ENCODE peak calls at places on chromosomes 3 and 15, in eight cellular contexts. O, V, Q, M, A, R, G and C are unnamed samples.

GRCh38 chr3:122101646-122102045 is 46.5 kb downstream of the CD86 start:
- DNase-seq in O (peak), V (no peak), Q (peak), M (peak), A (no peak), R (no peak), G (no peak), C (peak)

GRCh38 chr3:129727707-129728106 is 121.2 kb upstream of the PLXND1 start:
- DNase-seq in O (no peak), V (no peak), Q (no peak), M (no peak), A (no peak), R (no peak), G (no peak), C (no peak)

GRCh38 chr3:135531996-135532395 is 433.5 kb upstream of the PPP2R3A start:
- DNase-seq in O (no peak), V (no peak), Q (no peak), M (peak), A (no peak), R (no peak), G (peak), C (peak)

GRCh38 chr3:23114479-23114878 is 88.6 kb upstream of the UBE2E2 start:
- DNase-seq in O (no peak), V (no peak), Q (no peak), M (peak), A (no peak), R (no peak), G (no peak), C (no peak)

GRCh38 chr3:57555316-57555715 is 758 bp upstream of the PDE12 start:
- DNase-seq in O (no peak), V (no peak), Q (no peak), M (no peak), A (no peak), R (no peak), G (no peak), C (peak)

GRCh38 chr15:30870681-30871080 is 33.0 kb upstream of the FAN1 start:
- DNase-seq in O (no peak), V (no peak), Q (no peak), M (no peak), A (no peak), R (no peak), G (no peak), C (no peak)

GRCh38 chr3:12679468-12679867 is 15.6 kb upstream of the RAF1 start:
- DNase-seq in O (peak), V (no peak), Q (no peak), M (no peak), A (no peak), R (no peak), G (no peak), C (no peak)

GRCh38 chr3:60703008-60703407 is 548.2 kb downstream of the FHIT start:
- DNase-seq in O (no peak), V (no peak), Q (no peak), M (no peak), A (no peak), R (no peak), G (no peak), C (peak)

GRCh38 chr3:48247401-48247807 is 6.5 kb downstream of the ZNF589 start:
- DNase-seq in O (peak), V (no peak), Q (no peak), M (no peak), A (no peak), R (no peak), G (no peak), C (no peak)

GRCh38 chr15:35973019-35973418 is 427.1 kb upstream of the DPH6 start:
- DNase-seq in O (no peak), V (no peak), Q (no peak), M (no peak), A (no peak), R (no peak), G (no peak), C (peak)

GRCh38 chr3:23004971-23005370 is 198.2 kb upstream of the UBE2E2 start:
- DNase-seq in O (peak), V (no peak), Q (no peak), M (no peak), A (no peak), R (no peak), G (no peak), C (no peak)

GRCh38 chr15:70195808-70196304 is 98.1 kb upstream of the TLE3 start:
- DNase-seq in O (peak), V (no peak), Q (no peak), M (no peak), A (peak), R (no peak), G (peak), C (peak)

GRCh38 chr3:19934098-19934566 is at the start of gene EFHB:
- DNase-seq in O (no peak), V (no peak), Q (peak), M (peak), A (no peak), R (no peak), G (peak), C (peak)

GRCh38 chr15:85551221-85551832 is 170.9 kb downstream of the AKAP13 start:
- DNase-seq in O (no peak), V (no peak), Q (no peak), M (no peak), A (no peak), R (no peak), G (no peak), C (no peak)

GRCh38 chr3:31247850-31248618 is 284.7 kb upstream of the STT3B start:
- DNase-seq in O (no peak), V (no peak), Q (no peak), M (peak), A (no peak), R (no peak), G (no peak), C (peak)

GRCh38 chr3:20236603-20237002 is 50.6 kb upstream of the SGO1 start:
- DNase-seq in O (no peak), V (no peak), Q (no peak), M (no peak), A (no peak), R (no peak), G (no peak), C (no peak)

GRCh38 chr3:59939826-59940426 is 890.1 kb upstream of the CFAP20DC start:
- DNase-seq in O (no peak), V (no peak), Q (no peak), M (no peak), A (no peak), R (no peak), G (no peak), C (no peak)

GRCh38 chr3:142951814-142952213 is 11.7 kb downstream of the PAQR9 start:
- DNase-seq in O (no peak), V (no peak), Q (no peak), M (no peak), A (no peak), R (no peak), G (no peak), C (no peak)

GRCh38 chr15:48358229-48358641 is 27.0 kb downstream of the DUT start:
- DNase-seq in O (no peak), V (no peak), Q (peak), M (peak), A (no peak), R (no peak), G (no peak), C (peak)

GRCh38 chr3:46923559-46924350 is 46.2 kb downstream of the PTH1R start:
- DNase-seq in O (no peak), V (peak), Q (peak), M (no peak), A (peak), R (peak), G (peak), C (peak)